ENCODE peak calls at places on chromosomes 6 and 20, in nine cellular contexts. C is AG09319, Y is lower leg skin, D is epithelial cell of esophagus, Q is lower lobe of right lung, B is BE2C, X is PC-9, J is stomach, F is AG10803. H is an unnamed sample.

GRCh38 chr6:116945809-116946208 is 68.8 kb downstream of the RFX6 start:
- DNase-seq in F (peak; percentile 6), X (no peak), C (no peak), D (peak; percentile 76), B (no peak), Q (no peak), Y (no peak), J (no peak), H (no peak)

GRCh38 chr6:7723041-7723447 is 2.9 kb upstream of the BMP6 start:
- DNase-seq in Y (peak; percentile 85), F (peak; percentile 91), J (peak; percentile 81), X (peak; percentile 72), Q (peak; percentile 79), C (peak; percentile 51), D (peak; percentile 81), B (peak; percentile 69), H (peak; percentile 68)

GRCh38 chr6:53250761-53251672 is 97.7 kb downstream of the ELOVL5 start:
- DNase-seq in F (no peak), C (no peak), J (no peak), X (no peak), Y (no peak), B (no peak), Q (no peak), D (peak; percentile 68), H (no peak)

GRCh38 chr6:37190159-37190535 is 20.2 kb downstream of the PIM1 start:
- DNase-seq in B (no peak), D (no peak), J (no peak), C (no peak), Q (no peak), F (no peak), Y (no peak), X (no peak), H (no peak)

GRCh38 chr20:59933849-59934585 is 580 bp upstream of the SYCP2 start:
- DNase-seq in X (peak; percentile 70), D (peak; percentile 70), C (no peak), F (peak; percentile 62), Q (peak; percentile 88), B (peak; percentile 85), Y (peak; percentile 58), J (peak; percentile 85), H (peak; percentile 98)

GRCh38 chr6:164612731-164613130 is 696.7 kb downstream of the C6orf118 start:
- DNase-seq in J (no peak), C (no peak), B (no peak), Q (no peak), Y (no peak), F (no peak), X (no peak), D (no peak), H (no peak)

GRCh38 chr20:37220796-37221195 is 40.8 kb downstream of the GHRH start:
- DNase-seq in Y (no peak), D (no peak), Q (no peak), F (peak; percentile 79), C (peak; percentile 45), X (no peak), J (no peak), B (no peak), H (no peak)

GRCh38 chr6:28981391-28981832 is 23.7 kb downstream of the ZNF311 start:
- DNase-seq in J (peak; percentile 65), C (no peak), Y (peak; percentile 63), F (peak; percentile 57), B (peak; percentile 70), D (peak; percentile 55), Q (no peak), X (peak; percentile 71), H (peak; percentile 84)

GRCh38 chr6:83853178-83853967 is at the start of gene RIPPLY2:
- DNase-seq in J (no peak), Q (peak; percentile 39), X (no peak), C (no peak), Y (no peak), D (peak; percentile 51), F (peak; percentile 17), B (peak; percentile 84), H (peak; percentile 49)

GRCh38 chr6:143427109-143427817 is 23.2 kb downstream of the ADAT2 start:
- DNase-seq in C (peak; percentile 95), X (peak; percentile 80), Q (peak; percentile 77), J (peak; percentile 69), F (peak; percentile 97), Y (peak; percentile 55), D (peak; percentile 78), B (peak; percentile 73), H (peak; percentile 66)

GRCh38 chr6:169201985-169202384 is 51.7 kb downstream of the THBS2 start:
- DNase-seq in C (no peak), F (no peak), D (no peak), J (no peak), Y (no peak), Q (no peak), B (no peak), X (no peak), H (no peak)

GRCh38 chr20:51091564-51092195 is 68.8 kb upstream of the KCNG1 start:
- DNase-seq in Y (no peak), Q (no peak), C (no peak), D (no peak), J (no peak), F (peak; percentile 1), X (no peak), B (no peak), H (no peak)

GRCh38 chr6:80537321-80537972 is 431.0 kb downstream of the BCKDHB start:
- DNase-seq in Y (no peak), J (no peak), D (no peak), F (no peak), X (no peak), Q (no peak), B (no peak), C (no peak), H (no peak)

GRCh38 chr20:35908007-35908406 is 46.3 kb downstream of the SCAND1 start:
- DNase-seq in B (no peak), F (no peak), Q (no peak), D (no peak), X (no peak), J (no peak), C (no peak), Y (no peak), H (no peak)

GRCh38 chr6:25419879-25420278 is 140.7 kb downstream of the CARMIL1 start:
- DNase-seq in Q (no peak), B (no peak), X (no peak), F (no peak), D (no peak), C (no peak), J (no peak), Y (no peak), H (no peak)

GRCh38 chr20:47773381-47773786 is 11.9 kb downstream of the SULF2 start:
- DNase-seq in C (no peak), F (no peak), Q (peak; percentile 57), X (peak; percentile 41), B (no peak), J (peak; percentile 39), D (no peak), Y (no peak), H (peak; percentile 73)

DNA sequence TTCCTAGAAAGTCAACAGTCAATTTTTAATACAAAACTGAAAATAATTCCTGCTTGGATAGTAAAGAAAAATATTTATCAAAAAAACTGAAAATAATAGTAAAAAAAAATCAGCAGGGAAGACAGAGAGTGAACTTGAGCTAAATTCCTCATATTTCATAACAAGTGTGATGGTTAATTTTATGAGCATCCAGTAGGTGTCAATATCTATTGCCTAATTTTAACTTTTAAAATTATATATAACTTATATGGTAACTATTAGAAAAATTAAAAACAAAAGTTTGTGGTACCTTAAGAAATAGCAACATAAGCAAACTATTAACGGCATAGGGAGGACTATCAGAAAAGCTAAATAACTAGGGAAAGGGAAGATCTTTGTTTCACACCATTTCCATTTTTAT is 2.1 kb downstream of the EPM2A start:
- DNase-seq in X (no peak), J (no peak), Y (no peak), B (no peak), C (no peak), F (no peak), D (no peak), Q (no peak), H (no peak)
- TF ChIP-seq CTCF in X (no peak), J (no peak), Y (no peak), B (no peak), C (no peak), F (no peak), D (no peak), Q (no peak), H (no peak)

GRCh38 chr6:153563001-153563400 is 431.9 kb upstream of the RGS17 start:
- DNase-seq in C (no peak), J (no peak), D (no peak), X (no peak), Q (no peak), F (no peak), B (peak; percentile 9), Y (no peak), H (no peak)
- TF ChIP-seq CTCF in C (no peak), J (no peak), D (peak; percentile 10), X (no peak), Q (no peak), F (no peak), B (peak; percentile 41), Y (no peak), H (no peak)

DNA sequence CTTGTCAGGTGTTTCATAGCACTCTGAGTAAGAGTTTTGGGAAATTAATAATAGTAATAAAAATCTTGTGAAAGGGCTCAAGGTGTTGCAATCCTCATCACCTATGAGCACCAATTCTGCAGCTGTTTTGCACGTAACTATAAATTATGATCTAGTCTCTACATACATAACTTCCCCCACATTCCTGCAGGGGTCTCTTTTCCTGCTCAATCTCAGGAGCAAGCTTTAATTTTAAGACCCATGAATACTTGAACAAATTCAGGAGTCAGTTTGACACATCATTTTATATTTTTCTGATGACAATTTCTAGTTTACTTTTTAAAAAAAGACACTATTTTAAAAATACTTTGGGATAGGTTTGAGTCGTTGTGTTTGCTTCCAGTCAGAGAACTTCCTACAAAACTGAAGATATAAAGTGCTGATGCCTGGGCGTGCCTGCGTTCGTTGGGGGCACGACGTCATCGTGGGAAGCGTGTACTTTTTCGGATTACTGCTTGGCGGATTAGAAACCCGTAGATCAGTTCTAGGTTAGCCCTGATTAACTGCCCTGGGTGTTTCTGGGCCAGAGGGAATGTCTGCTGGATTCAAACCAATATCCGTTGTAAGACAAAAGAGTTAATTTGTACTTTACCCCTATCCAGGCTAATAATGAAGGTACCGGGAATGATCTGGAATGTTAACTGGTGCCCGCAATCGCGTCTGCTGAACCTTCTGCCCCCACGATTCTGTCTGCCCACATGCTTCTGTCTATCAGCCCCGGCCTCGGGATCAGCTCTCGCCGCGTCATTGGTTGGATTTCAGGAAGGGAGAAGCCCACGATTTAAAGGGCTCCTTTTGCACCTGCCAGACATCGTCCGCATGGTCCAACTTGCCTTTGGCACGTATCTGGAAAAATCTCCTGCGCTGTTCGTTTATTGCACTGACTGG is 940 bp upstream of the E2F3 start:
- DNase-seq in Q (peak; percentile 79), Y (no peak), D (peak; percentile 65), B (peak; percentile 75), X (no peak), J (no peak), F (peak; percentile 24), C (no peak), H (peak; percentile 47)
- TF ChIP-seq CTCF in Q (peak; percentile 32), Y (no peak), D (no peak), B (peak; percentile 63), X (peak; percentile 63), J (no peak), F (peak; percentile 36), C (peak; percentile 35), H (peak; percentile 63)

DNA sequence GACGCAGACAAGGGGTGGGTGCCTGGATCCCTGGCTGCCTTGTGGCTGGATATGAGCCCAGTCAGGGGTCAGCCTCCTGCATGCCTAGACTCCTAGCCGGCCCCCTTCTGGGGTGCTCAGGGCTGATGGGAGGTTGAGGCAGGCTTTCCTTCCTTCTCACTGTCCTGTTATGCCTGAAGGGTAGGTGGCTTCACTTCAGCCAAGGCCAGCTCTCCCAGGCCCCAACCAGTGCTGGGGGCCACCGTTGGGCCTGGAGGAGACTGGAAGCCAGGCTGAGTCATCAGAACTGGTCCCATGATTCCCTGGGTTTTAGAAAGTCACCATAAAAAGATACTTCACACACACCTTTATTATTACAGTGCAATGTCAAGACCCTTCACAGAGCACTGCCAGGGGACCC is 2.9 kb upstream of the POU5F1 start:
- DNase-seq in B (no peak), X (no peak), J (no peak), Q (no peak), Y (no peak), C (no peak), D (no peak), F (no peak), H (no peak)
- TF ChIP-seq CTCF in B (no peak), X (no peak), J (no peak), Q (no peak), Y (no peak), C (no peak), D (no peak), F (no peak), H (no peak)

H was measured in Calu3.